ENCODE peak calls at places on chromosomes 16 and 17, in six cellular contexts. B is osteocyte; M is caudate nucleus; Q is body of pancreas; E is stimulated activated CD4-positive, alpha-beta T cell treated with anti-CD3 and anti-CD28 coated beads, Interleukin-12 subunit alpha, Interleukin-12 subunit beta, amount 100 ng/mL, for 4 hours; U is cerebellar cortex. Z is an unnamed sample.

GRCh38 chr16:50697881-50698767 is 4.7 kb downstream of the NOD2 start:
- DNase-seq in B (no peak), M (no peak), Q (no peak), E (no peak), U (no peak), Z (no peak)

GRCh38 chr16:13110124-13110796 is 208.9 kb downstream of the SHISA9 start:
- DNase-seq in B (no peak), M (no peak), Q (peak; percentile 21), E (no peak), U (no peak), Z (no peak)

GRCh38 chr17:65755799-65756198 is 194.4 kb upstream of the AXIN2 start:
- DNase-seq in B (no peak), M (no peak), Q (no peak), E (no peak), U (no peak), Z (no peak)

GRCh38 chr17:42329025-42329976 is 41.0 kb downstream of the STAT5A start:
- DNase-seq in B (no peak), M (no peak), Q (no peak), E (no peak), U (peak; percentile 42), Z (no peak)

GRCh38 chr17:47714773-47715396 is 18.2 kb upstream of the TBX21 start:
- DNase-seq in B (no peak), M (no peak), Q (no peak), E (no peak), U (no peak), Z (no peak)

GRCh38 chr17:63356275-63356905 is 89.7 kb downstream of the CYB561 start:
- DNase-seq in B (no peak), M (no peak), Q (no peak), E (no peak), U (no peak), Z (no peak)

GRCh38 chr17:59001158-59001814 is 105.4 kb downstream of the TRIM37 start:
- DNase-seq in B (no peak), M (no peak), Q (peak; percentile 26), E (peak; percentile 63), U (no peak), Z (no peak)

GRCh38 chr17:17849863-17850373 is 13.1 kb upstream of the SREBF1 start:
- DNase-seq in B (no peak), M (no peak), Q (no peak), E (no peak), U (no peak), Z (no peak)

GRCh38 chr16:26709754-26710153 is 357.0 kb upstream of the C16orf82 start:
- DNase-seq in B (no peak), M (no peak), Q (no peak), E (no peak), U (no peak), Z (no peak)

GRCh38 chr16:28823291-28823718 is 506 bp downstream of the ATXN2L start:
- DNase-seq in B (no peak), M (no peak), Q (no peak), E (no peak), U (no peak), Z (no peak)